ENCODE peak calls at places on chromosomes 5 and 9, in seven cellular contexts. O is neural progenitor cell, V is cardiac fibroblast, D is fibroblast of mammary gland, F is lower leg skin, T is BJ, I is right lobe of liver. Q is an unnamed sample.

GRCh38 chr5:138303365-138303764 is 28.2 kb downstream of the CDC25C start:
- DNase-seq in O (no peak), F (no peak), V (peak), T (no peak), I (no peak), D (peak), Q (no peak)

GRCh38 chr5:180811012-180811622 is 8.5 kb upstream of the MGAT1 start:
- DNase-seq in V (no peak), F (no peak), I (no peak), D (no peak), O (no peak), T (no peak), Q (no peak)

GRCh38 chr5:135154961-135155360 is 120.9 kb upstream of the PITX1 start:
- DNase-seq in F (no peak), O (no peak), D (no peak), T (no peak), V (no peak), I (no peak), Q (no peak)

GRCh38 chr5:32023816-32024215 is 150.3 kb downstream of the GOLPH3 start:
- DNase-seq in T (no peak), O (no peak), F (no peak), D (no peak), V (no peak), I (no peak), Q (no peak)

GRCh38 chr9:125432715-125433385 is 171.2 kb downstream of the GAPVD1 start:
- DNase-seq in D (no peak), V (no peak), T (no peak), O (no peak), F (no peak), I (peak), Q (no peak)

GRCh38 chr5:94901071-94901979 is 282.9 kb downstream of the SLF1 start:
- DNase-seq in T (peak), V (peak), F (no peak), O (no peak), D (peak), I (no peak), Q (no peak)

GRCh38 chr9:75927351-75927750 is 36.9 kb downstream of the PCSK5 start:
- DNase-seq in I (no peak), T (no peak), O (no peak), V (no peak), D (no peak), F (no peak), Q (no peak)

GRCh38 chr5:69007726-69008368 is 86.0 kb upstream of the SLC30A5 start:
- DNase-seq in O (peak), F (peak), I (peak), T (no peak), D (peak), V (peak), Q (no peak)

GRCh38 chr9:134364391-134365114 is 38.3 kb downstream of the RXRA start:
- DNase-seq in F (no peak), O (no peak), D (no peak), I (peak), T (no peak), V (no peak), Q (no peak)

GRCh38 chr9:95249986-95250385 is 67.5 kb downstream of the FANCC start:
- DNase-seq in V (no peak), I (no peak), F (no peak), O (peak), T (no peak), D (no peak), Q (no peak)

GRCh38 chr5:163505475-163506457 is at the start of gene MAT2B:
- DNase-seq in D (peak), F (peak), I (peak), O (peak), T (peak), V (peak), Q (peak)
- TF ChIP-seq CTCF in D (peak), F (no peak), I (peak), O (peak), T (peak), V (peak), Q (peak)

GRCh38 chr9:98774746-98775145 is 21.6 kb downstream of the ANKS6 start:
- DNase-seq in T (no peak), D (peak), I (no peak), O (peak), F (no peak), V (peak), Q (peak)
- TF ChIP-seq CTCF in T (peak), D (peak), I (peak), O (peak), F (no peak), V (peak), Q (peak)

DNA sequence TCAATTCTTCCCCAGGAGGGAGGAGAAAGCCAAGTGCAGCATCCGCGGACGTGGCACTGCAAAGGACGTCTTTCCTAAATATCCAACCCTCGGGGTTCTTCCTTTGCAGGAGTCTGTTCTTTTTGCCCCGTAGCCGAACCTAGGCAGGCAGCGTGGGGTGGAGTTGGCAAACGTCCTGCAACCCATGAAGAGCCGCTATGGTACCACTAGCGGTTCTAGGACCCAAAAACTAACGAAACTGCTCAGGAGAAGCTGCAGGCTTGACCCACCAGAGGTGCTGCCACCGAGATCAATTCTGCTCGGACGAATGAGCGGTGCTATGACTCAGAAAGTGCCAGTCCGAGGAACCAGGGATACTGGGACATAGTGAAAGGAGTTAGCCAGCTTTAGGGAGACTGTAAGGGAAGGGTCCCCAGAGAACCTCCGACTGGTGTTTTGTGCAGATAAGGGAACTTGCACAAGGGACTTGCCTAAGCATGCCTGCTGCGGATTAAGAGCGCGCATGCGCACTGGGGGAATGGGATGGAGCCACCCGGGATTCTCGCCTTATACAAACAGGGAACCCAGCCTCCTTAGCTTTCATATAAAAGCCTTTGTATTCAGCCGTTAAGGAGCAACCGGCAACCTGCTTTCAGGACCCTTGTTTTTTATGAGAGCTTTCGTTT is 32.7 kb downstream of the ANXA2R start:
- DNase-seq in T (no peak), D (peak), V (peak), I (peak), O (peak), F (peak), Q (no peak)
- TF ChIP-seq CTCF in T (no peak), D (no peak), V (no peak), I (no peak), O (no peak), F (no peak), Q (no peak)

GRCh38 chr9:12880406-12881016 is 105.7 kb downstream of the LURAP1L start:
- DNase-seq in O (no peak), F (no peak), T (no peak), V (no peak), I (no peak), D (peak), Q (no peak)

GRCh38 chr9:12882430-12882829 is 107.6 kb downstream of the LURAP1L start:
- DNase-seq in D (peak), V (peak), I (no peak), O (no peak), F (peak), T (peak), Q (no peak)

GRCh38 chr9:12889402-12890106 is 114.7 kb downstream of the LURAP1L start:
- DNase-seq in F (no peak), D (peak), V (no peak), I (peak), T (no peak), O (no peak), Q (no peak)

DNA sequence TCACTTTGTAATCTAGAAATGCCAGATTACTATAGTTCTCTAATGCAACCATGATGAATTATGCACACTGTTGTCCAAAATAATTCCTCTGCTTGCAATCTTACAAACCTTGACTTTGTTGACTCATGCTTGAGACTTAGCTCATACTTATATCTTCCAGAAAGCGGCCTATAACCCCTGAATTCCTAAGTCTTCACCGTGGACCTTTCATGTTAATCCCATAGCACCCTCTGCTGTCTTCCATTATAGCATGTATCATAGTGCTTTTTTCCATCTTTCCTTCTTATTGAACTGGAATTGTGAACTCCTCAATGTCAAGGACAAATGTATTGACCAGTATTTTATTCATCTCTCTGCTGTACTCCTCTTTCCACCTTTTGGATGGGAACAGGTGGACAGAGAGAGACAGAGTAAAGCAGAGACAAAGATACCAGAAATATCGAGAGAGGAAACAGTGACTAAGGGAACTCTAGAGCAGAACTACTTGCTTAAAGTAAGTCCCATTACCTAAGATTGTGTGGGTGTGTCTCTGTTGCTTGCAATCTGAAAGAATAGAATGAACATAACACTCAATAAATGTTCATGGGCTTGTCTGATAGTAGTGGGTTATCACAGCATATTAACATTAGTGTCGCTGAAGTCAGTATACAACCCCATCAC is 110.0 kb downstream of the LURAP1L start:
- DNase-seq in O (peak), I (no peak), D (peak), V (peak), T (peak), F (no peak), Q (no peak)
- TF ChIP-seq CTCF in O (peak), I (peak), D (peak), V (peak), T (peak), F (no peak), Q (peak)

GRCh38 chr5:79787448-79787847 is 97.8 kb downstream of the CMYA5 start:
- DNase-seq in V (no peak), I (no peak), D (no peak), T (no peak), O (no peak), F (no peak), Q (no peak)
- TF ChIP-seq CTCF in V (no peak), I (no peak), D (no peak), T (no peak), O (no peak), F (no peak), Q (no peak)

GRCh38 chr5:141475625-141476131 is at the start of gene PCDHGC3:
- DNase-seq in I (peak), F (peak), O (peak), V (peak), T (peak), D (peak), Q (no peak)
- TF ChIP-seq CTCF in I (peak), F (no peak), O (peak), V (peak), T (peak), D (no peak), Q (peak)

GRCh38 chr5:10607666-10608442 is 44.0 kb downstream of the ANKRD33B start:
- DNase-seq in T (no peak), O (peak), V (peak), F (peak), I (no peak), D (peak), Q (no peak)
- TF ChIP-seq CTCF in T (peak), O (peak), V (peak), F (no peak), I (no peak), D (peak), Q (peak)

GRCh38 chr5:112979723-112980122 is 3.1 kb downstream of the DCP2 start:
- DNase-seq in I (no peak), D (no peak), V (no peak), F (no peak), O (no peak), T (no peak), Q (no peak)

GRCh38 chr5:112977440-112977861 is 853 bp downstream of the DCP2 start:
- DNase-seq in D (no peak), F (no peak), I (no peak), T (no peak), V (peak), O (no peak), Q (no peak)

GRCh38 chr5:112975721-112976431 is 722 bp upstream of the DCP2 start:
- DNase-seq in V (no peak), F (no peak), D (no peak), T (no peak), I (no peak), O (no peak), Q (no peak)

GRCh38 chr5:112976432-112977309 is at the start of gene DCP2:
- DNase-seq in F (peak), T (peak), O (peak), D (peak), I (peak), V (peak), Q (peak)

DNA sequence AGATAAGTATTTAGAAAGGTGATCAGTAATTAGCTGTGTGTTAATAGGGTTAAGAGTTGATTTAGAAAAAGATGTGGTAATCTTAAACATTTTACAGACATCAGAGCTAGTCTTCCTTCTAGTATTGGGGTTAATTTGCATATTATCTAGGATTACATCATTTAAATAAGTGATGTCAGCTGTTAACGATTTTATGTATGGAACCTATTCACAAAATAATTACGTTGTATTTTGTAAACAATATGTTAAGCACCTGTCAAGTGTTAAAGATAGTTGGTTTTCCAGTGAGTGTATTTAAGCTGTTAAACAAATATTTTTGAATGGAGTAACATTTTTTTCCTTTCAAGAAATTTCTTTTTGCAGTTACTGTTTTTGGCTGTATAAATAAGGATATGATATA is 2.2 kb downstream of the DCP2 start:
- DNase-seq in O (no peak), V (no peak), I (no peak), D (no peak), F (no peak), T (no peak), Q (no peak)
- TF ChIP-seq CTCF in O (no peak), V (no peak), I (no peak), D (no peak), F (no peak), T (no peak), Q (no peak)

Q was measured in chondrocyte.